ENCODE peak calls at places on chromosomes 11 and 22, in six cellular contexts. One of them, this sample, is unnamed.
A peak's percentile ranks its signal among the peaks of the same experiment; 100 is the strongest.

GRCh38 chr11:47523491-47524199 is 29.3 kb downstream of the CELF1 start:
- DNase-seq in body of pancreas: no peak
- DNase-seq in heart right ventricle: no peak
- DNase-seq in neuronal stem cell: no peak
- DNase-seq in right atrium auricular region: peak; percentile 59
- DNase-seq in left lung: peak; percentile 51
- DNase-seq in this sample: peak; percentile 40

GRCh38 chr11:27204527-27204926 is 158.5 kb downstream of the CCDC34 start:
- DNase-seq in body of pancreas: peak; percentile 49
- DNase-seq in right atrium auricular region: no peak
- DNase-seq in neuronal stem cell: no peak
- DNase-seq in left lung: no peak
- DNase-seq in heart right ventricle: no peak
- DNase-seq in this sample: no peak

GRCh38 chr11:108967571-108967970 is 302.7 kb downstream of the DDX10 start:
- DNase-seq in neuronal stem cell: no peak
- DNase-seq in body of pancreas: no peak
- DNase-seq in heart right ventricle: peak; percentile 32
- DNase-seq in right atrium auricular region: no peak
- DNase-seq in left lung: no peak
- DNase-seq in this sample: peak; percentile 20

GRCh38 chr22:39091136-39092081 is 5.6 kb upstream of the APOBEC3H start:
- DNase-seq in neuronal stem cell: no peak
- DNase-seq in body of pancreas: no peak
- DNase-seq in heart right ventricle: no peak
- DNase-seq in left lung: no peak
- DNase-seq in right atrium auricular region: no peak
- DNase-seq in this sample: no peak

GRCh38 chr11:96155627-96156378 is 187.2 kb downstream of the MAML2 start:
- DNase-seq in heart right ventricle: peak; percentile 65
- DNase-seq in body of pancreas: peak; percentile 35
- DNase-seq in right atrium auricular region: peak; percentile 90
- DNase-seq in neuronal stem cell: no peak
- DNase-seq in left lung: peak; percentile 80
- DNase-seq in this sample: peak; percentile 71

GRCh38 chr11:6655790-6656580 is at the start of gene DCHS1:
- DNase-seq in heart right ventricle: peak; percentile 54
- DNase-seq in left lung: no peak
- DNase-seq in body of pancreas: no peak
- DNase-seq in neuronal stem cell: no peak
- DNase-seq in right atrium auricular region: no peak
- DNase-seq in this sample: peak; percentile 60

GRCh38 chr11:65414776-65415498 is 7.7 kb upstream of the NEAT1 start:
- DNase-seq in heart right ventricle: no peak
- DNase-seq in body of pancreas: no peak
- DNase-seq in right atrium auricular region: no peak
- DNase-seq in left lung: peak; percentile 28
- DNase-seq in neuronal stem cell: no peak
- DNase-seq in this sample: peak; percentile 18

GRCh38 chr22:19201858-19202798 is 23.6 kb upstream of the SLC25A1 start:
- DNase-seq in right atrium auricular region: no peak
- DNase-seq in body of pancreas: no peak
- DNase-seq in left lung: no peak
- DNase-seq in heart right ventricle: no peak
- DNase-seq in neuronal stem cell: no peak
- DNase-seq in this sample: no peak

GRCh38 chr11:40129276-40129675 is 1330.2 kb downstream of the LRRC4C start:
- DNase-seq in heart right ventricle: no peak
- DNase-seq in right atrium auricular region: no peak
- DNase-seq in left lung: no peak
- DNase-seq in neuronal stem cell: peak; percentile 3
- DNase-seq in body of pancreas: no peak
- DNase-seq in this sample: no peak

GRCh38 chr11:45577755-45578154 is 87.7 kb downstream of the CHST1 start:
- DNase-seq in left lung: no peak
- DNase-seq in right atrium auricular region: no peak
- DNase-seq in neuronal stem cell: no peak
- DNase-seq in body of pancreas: no peak
- DNase-seq in heart right ventricle: no peak
- DNase-seq in this sample: no peak

GRCh38 chr11:116311141-116311540 is 461.6 kb downstream of the BUD13 start:
- DNase-seq in heart right ventricle: no peak
- DNase-seq in right atrium auricular region: no peak
- DNase-seq in body of pancreas: no peak
- DNase-seq in neuronal stem cell: no peak
- DNase-seq in left lung: no peak
- DNase-seq in this sample: no peak

GRCh38 chr11:77515483-77515882 is 41.6 kb upstream of the PAK1 start:
- DNase-seq in right atrium auricular region: no peak
- DNase-seq in heart right ventricle: no peak
- DNase-seq in neuronal stem cell: no peak
- DNase-seq in body of pancreas: no peak
- DNase-seq in left lung: no peak
- DNase-seq in this sample: no peak

GRCh38 chr11:59273008-59273841 is 60.5 kb upstream of the MPEG1 start:
- DNase-seq in body of pancreas: no peak
- DNase-seq in heart right ventricle: no peak
- DNase-seq in left lung: no peak
- DNase-seq in right atrium auricular region: no peak
- DNase-seq in neuronal stem cell: no peak
- DNase-seq in this sample: no peak

GRCh38 chr11:3221408-3222002 is 2.9 kb upstream of the MRGPRG start:
- DNase-seq in neuronal stem cell: no peak
- DNase-seq in body of pancreas: no peak
- DNase-seq in heart right ventricle: peak; percentile 7
- DNase-seq in right atrium auricular region: no peak
- DNase-seq in left lung: no peak
- DNase-seq in this sample: peak; percentile 23

GRCh38 chr11:47181271-47181670 is 4.6 kb upstream of the ARFGAP2 start:
- DNase-seq in body of pancreas: no peak
- DNase-seq in heart right ventricle: no peak
- DNase-seq in right atrium auricular region: no peak
- DNase-seq in left lung: no peak
- DNase-seq in neuronal stem cell: no peak
- DNase-seq in this sample: no peak

GRCh38 chr11:28878025-28878424 is 769.8 kb downstream of the METTL15 start:
- DNase-seq in heart right ventricle: no peak
- DNase-seq in neuronal stem cell: no peak
- DNase-seq in body of pancreas: no peak
- DNase-seq in right atrium auricular region: no peak
- DNase-seq in left lung: no peak
- DNase-seq in this sample: no peak

GRCh38 chr11:11078344-11078743 is 220.5 kb upstream of the ZBED5 start:
- DNase-seq in left lung: no peak
- DNase-seq in body of pancreas: no peak
- DNase-seq in right atrium auricular region: no peak
- DNase-seq in neuronal stem cell: no peak
- DNase-seq in heart right ventricle: no peak
- DNase-seq in this sample: no peak

GRCh38 chr11:11463397-11463796 is 110.3 kb upstream of the CSNK2A3 start:
- DNase-seq in left lung: no peak
- DNase-seq in right atrium auricular region: no peak
- DNase-seq in heart right ventricle: no peak
- DNase-seq in neuronal stem cell: no peak
- DNase-seq in body of pancreas: no peak
- DNase-seq in this sample: no peak

GRCh38 chr22:21916309-21916918 is 36.2 kb downstream of the PPM1F start:
- DNase-seq in left lung: no peak
- DNase-seq in right atrium auricular region: no peak
- DNase-seq in body of pancreas: no peak
- DNase-seq in heart right ventricle: no peak
- DNase-seq in neuronal stem cell: no peak
- DNase-seq in this sample: no peak

GRCh38 chr11:112734207-112734606 is 227.0 kb upstream of the NCAM1 start:
- DNase-seq in right atrium auricular region: no peak
- DNase-seq in left lung: no peak
- DNase-seq in body of pancreas: no peak
- DNase-seq in neuronal stem cell: peak; percentile 47
- DNase-seq in heart right ventricle: no peak
- DNase-seq in this sample: no peak

GRCh38 chr11:116712428-116712827 is 60.4 kb downstream of the BUD13 start:
- DNase-seq in neuronal stem cell: no peak
- DNase-seq in right atrium auricular region: no peak
- DNase-seq in left lung: no peak
- DNase-seq in body of pancreas: no peak
- DNase-seq in heart right ventricle: no peak
- DNase-seq in this sample: no peak

GRCh38 chr11:68331338-68331947 is 19.1 kb downstream of the LRP5 start:
- DNase-seq in right atrium auricular region: no peak
- DNase-seq in heart right ventricle: peak; percentile 31
- DNase-seq in left lung: no peak
- DNase-seq in body of pancreas: no peak
- DNase-seq in neuronal stem cell: no peak
- DNase-seq in this sample: peak; percentile 55

GRCh38 chr11:129945377-129945776 is 50.0 kb upstream of the NFRKB start:
- DNase-seq in neuronal stem cell: no peak
- DNase-seq in left lung: no peak
- DNase-seq in heart right ventricle: no peak
- DNase-seq in body of pancreas: no peak
- DNase-seq in right atrium auricular region: no peak
- DNase-seq in this sample: no peak

GRCh38 chr11:105220175-105220574 is 80.6 kb upstream of the CARD18 start:
- DNase-seq in heart right ventricle: no peak
- DNase-seq in body of pancreas: no peak
- DNase-seq in right atrium auricular region: no peak
- DNase-seq in left lung: no peak
- DNase-seq in neuronal stem cell: no peak
- DNase-seq in this sample: no peak

GRCh38 chr11:405976-406795 is 8.6 kb downstream of the SIGIRR start:
- DNase-seq in left lung: peak; percentile 37
- DNase-seq in neuronal stem cell: no peak
- DNase-seq in heart right ventricle: no peak
- DNase-seq in right atrium auricular region: no peak
- DNase-seq in body of pancreas: peak; percentile 37
- DNase-seq in this sample: no peak

GRCh38 chr22:25736378-25737011 is 5.5 kb upstream of the MYO18B start:
- DNase-seq in body of pancreas: no peak
- DNase-seq in right atrium auricular region: peak; percentile 21
- DNase-seq in left lung: no peak
- DNase-seq in neuronal stem cell: no peak
- DNase-seq in heart right ventricle: no peak
- DNase-seq in this sample: no peak

GRCh38 chr11:19849107-19849789 is 136.6 kb downstream of the NAV2 start:
- DNase-seq in neuronal stem cell: no peak
- DNase-seq in heart right ventricle: peak; percentile 44
- DNase-seq in right atrium auricular region: no peak
- DNase-seq in body of pancreas: peak; percentile 66
- DNase-seq in left lung: no peak
- DNase-seq in this sample: no peak

GRCh38 chr11:71451596-71452353 is 1.2 kb upstream of the NADSYN1 start:
- DNase-seq in neuronal stem cell: no peak
- DNase-seq in left lung: no peak
- DNase-seq in body of pancreas: peak; percentile 33
- DNase-seq in heart right ventricle: no peak
- DNase-seq in right atrium auricular region: no peak
- DNase-seq in this sample: no peak

GRCh38 chr11:102187416-102188125 is 77.3 kb downstream of the YAP1 start:
- DNase-seq in body of pancreas: no peak
- DNase-seq in left lung: no peak
- DNase-seq in heart right ventricle: no peak
- DNase-seq in neuronal stem cell: no peak
- DNase-seq in right atrium auricular region: no peak
- DNase-seq in this sample: no peak

GRCh38 chr11:86596861-86597632 is 75.4 kb downstream of the ME3 start:
- DNase-seq in heart right ventricle: no peak
- DNase-seq in body of pancreas: no peak
- DNase-seq in neuronal stem cell: no peak
- DNase-seq in right atrium auricular region: no peak
- DNase-seq in left lung: no peak
- DNase-seq in this sample: no peak

GRCh38 chr22:48750826-48751440 is 1076.7 kb downstream of the BRD1 start:
- DNase-seq in heart right ventricle: no peak
- DNase-seq in neuronal stem cell: no peak
- DNase-seq in right atrium auricular region: peak; percentile 36
- DNase-seq in body of pancreas: no peak
- DNase-seq in left lung: no peak
- DNase-seq in this sample: no peak

DNA sequence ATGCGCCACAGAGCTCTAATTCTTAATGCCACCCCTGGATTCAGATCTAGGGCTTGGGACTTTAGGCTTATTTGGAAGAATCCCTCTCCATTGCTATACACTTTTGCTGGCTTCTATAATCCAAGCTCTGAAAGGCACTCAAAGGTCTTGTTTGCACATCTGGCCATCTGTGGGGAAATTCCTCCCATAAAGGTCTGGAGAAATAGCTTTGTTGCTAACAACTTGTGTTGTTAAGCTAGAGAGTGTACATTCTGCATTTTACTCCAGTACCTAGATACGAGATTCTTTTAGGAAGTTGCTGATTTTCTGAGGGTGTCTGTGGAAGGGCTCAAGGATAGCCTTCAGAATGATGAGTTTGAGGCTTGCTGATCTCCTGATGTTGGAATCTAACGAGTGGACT is 50.7 kb downstream of the UBASH3B start:
- DNase-seq in right atrium auricular region: no peak
- DNase-seq in left lung: no peak
- DNase-seq in neuronal stem cell: no peak
- DNase-seq in heart right ventricle: no peak
- DNase-seq in body of pancreas: no peak
- DNase-seq in this sample: no peak
- H3K4me1 ChIP-seq in right atrium auricular region: no peaks in the 10 kb centered on the region
- H3K4me1 ChIP-seq in left lung: peaks cover 7% of the 10 kb centered on the region
- H3K4me1 ChIP-seq in neuronal stem cell: peaks cover 2% of the 10 kb centered on the region
- H3K4me1 ChIP-seq in heart right ventricle: peaks cover 16% of the 10 kb centered on the region
- H3K4me1 ChIP-seq in body of pancreas: no peaks in the 10 kb centered on the region
- H3K4me1 ChIP-seq in this sample: no peaks in the 10 kb centered on the region

GRCh38 chr11:104095791-104096190 is 59.4 kb downstream of the DDI1 start:
- DNase-seq in heart right ventricle: no peak
- DNase-seq in right atrium auricular region: no peak
- DNase-seq in neuronal stem cell: no peak
- DNase-seq in left lung: no peak
- DNase-seq in body of pancreas: no peak
- DNase-seq in this sample: no peak
- H3K4me1 ChIP-seq in heart right ventricle: no peaks in the 10 kb centered on the region
- H3K4me1 ChIP-seq in right atrium auricular region: no peaks in the 10 kb centered on the region
- H3K4me1 ChIP-seq in neuronal stem cell: no peaks in the 10 kb centered on the region
- H3K4me1 ChIP-seq in left lung: no peaks in the 10 kb centered on the region
- H3K4me1 ChIP-seq in body of pancreas: peaks cover 2% of the 10 kb centered on the region
- H3K4me1 ChIP-seq in this sample: no peaks in the 10 kb centered on the region

GRCh38 chr22:42648368-42649260 is 578 bp downstream of the CYB5R3 start:
- DNase-seq in left lung: peak; percentile 70
- DNase-seq in right atrium auricular region: no peak
- DNase-seq in body of pancreas: peak; percentile 78
- DNase-seq in neuronal stem cell: no peak
- DNase-seq in heart right ventricle: peak; percentile 72
- DNase-seq in this sample: peak; percentile 50
- H3K4me1 ChIP-seq in left lung: peaks cover 59% of the 10 kb centered on the region
- H3K4me1 ChIP-seq in right atrium auricular region: no peaks in the 10 kb centered on the region
- H3K4me1 ChIP-seq in body of pancreas: peaks cover 60% of the 10 kb centered on the region
- H3K4me1 ChIP-seq in neuronal stem cell: peaks cover 13% of the 10 kb centered on the region
- H3K4me1 ChIP-seq in heart right ventricle: peaks cover 56% of the 10 kb centered on the region
- H3K4me1 ChIP-seq in this sample: peaks cover 12% of the 10 kb centered on the region

DNA sequence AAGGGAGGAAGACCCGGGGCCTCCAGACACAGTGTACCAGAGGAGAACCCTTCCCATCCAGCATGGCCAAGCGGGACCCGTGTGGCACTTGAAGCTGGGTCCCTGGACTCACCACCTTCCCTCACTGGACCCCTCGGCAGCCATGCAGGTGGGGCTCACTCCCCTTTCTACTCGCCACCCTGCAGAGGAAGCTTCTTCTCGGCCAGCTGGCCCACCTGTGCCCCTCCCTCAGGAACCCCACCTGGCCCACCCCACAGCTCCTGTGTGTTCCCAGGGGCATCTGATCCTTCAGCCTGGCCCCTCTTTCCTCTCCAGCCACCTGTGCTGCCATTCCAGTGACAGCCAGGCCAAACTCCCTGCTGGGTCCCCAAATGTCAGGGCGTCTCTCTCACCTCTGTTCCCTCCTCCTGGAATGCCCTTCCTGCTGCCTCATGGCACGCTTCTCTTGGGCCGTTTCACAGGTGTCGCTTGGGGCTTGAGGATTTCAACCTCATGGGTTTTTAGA is 38.0 kb downstream of the IGF2 start:
- DNase-seq in right atrium auricular region: no peak
- DNase-seq in left lung: no peak
- DNase-seq in heart right ventricle: no peak
- DNase-seq in neuronal stem cell: no peak
- DNase-seq in body of pancreas: no peak
- DNase-seq in this sample: no peak
- H3K4me1 ChIP-seq in right atrium auricular region: no peaks in the 10 kb centered on the region
- H3K4me1 ChIP-seq in left lung: peaks cover 26% of the 10 kb centered on the region
- H3K4me1 ChIP-seq in heart right ventricle: peaks cover 26% of the 10 kb centered on the region
- H3K4me1 ChIP-seq in neuronal stem cell: peaks cover 11% of the 10 kb centered on the region
- H3K4me1 ChIP-seq in body of pancreas: peaks cover 35% of the 10 kb centered on the region
- H3K4me1 ChIP-seq in this sample: peaks cover 14% of the 10 kb centered on the region